ENCODE peak calls at places on chromosome X, in five cellular contexts. E is neural progenitor cell, C is astrocyte of the spinal cord, Z is AG10803, D is heart left ventricle. I is an unnamed sample.

GRCh38 chrX:132958086-132958703 is at the start of gene HS6ST2:
- DNase-seq in Z (no peak), E (peak), C (no peak), D (no peak), I (no peak)

GRCh38 chrX:56729152-56729557 is at the start of gene NBDY:
- DNase-seq in D (peak), E (peak), C (peak), Z (peak), I (peak)

GRCh38 chrX:11352296-11352741 is 59.1 kb downstream of the AMELX start:
- DNase-seq in E (no peak), Z (no peak), C (no peak), D (no peak), I (no peak)

GRCh38 chrX:147342197-147342596 is 527.7 kb upstream of the CXorf51A start:
- DNase-seq in D (no peak), E (no peak), Z (no peak), C (no peak), I (no peak)

GRCh38 chrX:39705299-39705698 is 392.5 kb downstream of the BCOR start:
- DNase-seq in D (peak), C (peak), Z (peak), E (no peak), I (peak)

GRCh38 chrX:110218591-110218990 is 99.3 kb downstream of the AMMECR1 start:
- DNase-seq in C (peak), Z (peak), D (no peak), E (no peak), I (no peak)

GRCh38 chrX:9135901-9136510 is 102.1 kb upstream of the FAM9B start:
- DNase-seq in Z (no peak), D (no peak), C (peak), E (no peak), I (no peak)

GRCh38 chrX:65587616-65588526 is 53.3 kb upstream of the LAS1L start:
- DNase-seq in C (peak), E (no peak), Z (peak), D (peak), I (peak)

GRCh38 chrX:276588-277171 is 4.5 kb upstream of the PLCXD1 start:
- DNase-seq in C (no peak), Z (peak), D (peak), E (peak), I (peak)

GRCh38 chrX:39766085-39766726 is 331.6 kb downstream of the BCOR start:
- DNase-seq in E (no peak), C (no peak), Z (no peak), D (no peak), I (no peak)

GRCh38 chrX:57156397-57157049 is 19.3 kb upstream of the SPIN2A start:
- DNase-seq in C (peak), Z (peak), E (peak), D (no peak), I (no peak)

GRCh38 chrX:110671068-110671803 is 124.4 kb downstream of the CHRDL1 start:
- DNase-seq in C (peak), Z (no peak), E (no peak), D (no peak), I (no peak)

GRCh38 chrX:20412871-20413486 is 146.3 kb upstream of the RPS6KA3 start:
- DNase-seq in E (no peak), C (no peak), D (peak), Z (no peak), I (no peak)

GRCh38 chrX:68177542-68177941 is 255.8 kb downstream of the OPHN1 start:
- DNase-seq in E (no peak), Z (peak), C (no peak), D (no peak), I (no peak)

GRCh38 chrX:121958886-121959285 is 911.5 kb downstream of the GLUD2 start:
- DNase-seq in C (peak), D (no peak), E (no peak), Z (peak), I (no peak)

GRCh38 chrX:22063284-22063683 is 31.2 kb downstream of the PHEX start:
- DNase-seq in E (peak), Z (no peak), D (no peak), C (no peak), I (no peak)

GRCh38 chrX:153903991-153904957 is at the start of gene AVPR2:
- DNase-seq in D (peak), C (no peak), Z (no peak), E (no peak), I (no peak)

GRCh38 chrX:46311581-46312120 is 233.6 kb downstream of the ZNF674 start:
- DNase-seq in C (no peak), Z (peak), E (no peak), D (no peak), I (no peak)

GRCh38 chrX:23952984-23953907 is 45.4 kb downstream of the CXorf58 start:
- DNase-seq in E (peak), Z (no peak), C (no peak), D (no peak), I (no peak)

GRCh38 chrX:151852294-151852693 is 60.4 kb upstream of the MAGEA4 start:
- DNase-seq in D (no peak), Z (no peak), E (no peak), C (no peak), I (no peak)

GRCh38 chrX:110402091-110402854 is 43.6 kb downstream of the RTL9 start:
- DNase-seq in C (peak), E (no peak), Z (peak), D (peak), I (peak)

GRCh38 chrX:48835524-48836329 is at the start of gene PCSK1N:
- DNase-seq in D (no peak), E (peak), Z (no peak), C (no peak), I (no peak)
- H3K4me3 ChIP-seq in D (no peak), E (peak), Z (no peak), C (peak), I (no peak)

DNA sequence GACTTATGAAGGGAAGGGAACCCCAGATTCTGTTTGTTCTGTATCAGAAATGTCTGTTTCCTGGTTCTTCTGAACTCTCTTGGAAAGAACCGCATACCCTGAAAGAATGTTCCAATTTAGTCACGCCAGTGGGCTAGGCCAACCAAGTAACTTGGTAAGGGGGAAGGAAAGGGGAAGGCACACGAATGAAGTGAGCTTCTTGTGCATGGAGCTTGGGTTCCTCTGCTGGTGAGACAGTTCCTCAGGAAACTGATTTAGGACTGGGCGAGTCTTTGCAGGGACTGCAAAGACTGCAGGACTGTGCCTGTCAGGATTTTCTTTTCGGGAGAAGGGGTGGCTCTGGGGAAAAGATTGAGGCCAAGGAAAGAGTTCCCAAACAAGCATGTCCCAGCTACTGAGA is 35.6 kb downstream of the FRMPD3 start:
- DNase-seq in Z (peak), E (no peak), D (no peak), C (peak), I (no peak)
- TF ChIP-seq CTCF in Z (peak), E (no peak), D (peak), C (no peak), I (no peak)

GRCh38 chrX:32788936-32789335 is 422.4 kb downstream of the DMD start:
- DNase-seq in Z (no peak), C (no peak), E (no peak), D (no peak), I (no peak)
- H3K4me3 ChIP-seq in Z (no peak), C (no peak), E (no peak), D (no peak), I (no peak)

DNA sequence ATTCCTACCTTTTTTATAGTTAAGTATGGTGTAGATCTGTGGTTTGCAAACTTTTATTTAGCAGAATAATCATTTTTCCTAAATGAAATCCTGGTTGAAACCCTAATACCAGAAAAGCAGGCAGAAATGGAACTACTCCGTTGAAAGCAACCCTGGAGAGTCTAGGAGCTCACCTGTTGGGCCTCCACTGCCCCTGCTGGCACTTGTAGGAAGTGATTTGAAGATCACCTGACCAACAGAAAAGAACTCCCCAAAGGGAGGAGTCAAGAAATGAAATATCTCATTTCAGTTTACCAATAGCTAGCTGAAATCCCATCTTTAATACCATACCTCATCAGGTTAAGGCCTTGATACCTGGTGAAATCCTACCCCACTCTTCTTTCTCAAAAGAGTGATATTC is 277.1 kb downstream of the KLHL13 start:
- DNase-seq in Z (no peak), C (no peak), D (no peak), E (no peak), I (no peak)
- TF ChIP-seq CTCF in Z (no peak), C (no peak), D (no peak), E (peak), I (no peak)

DNA sequence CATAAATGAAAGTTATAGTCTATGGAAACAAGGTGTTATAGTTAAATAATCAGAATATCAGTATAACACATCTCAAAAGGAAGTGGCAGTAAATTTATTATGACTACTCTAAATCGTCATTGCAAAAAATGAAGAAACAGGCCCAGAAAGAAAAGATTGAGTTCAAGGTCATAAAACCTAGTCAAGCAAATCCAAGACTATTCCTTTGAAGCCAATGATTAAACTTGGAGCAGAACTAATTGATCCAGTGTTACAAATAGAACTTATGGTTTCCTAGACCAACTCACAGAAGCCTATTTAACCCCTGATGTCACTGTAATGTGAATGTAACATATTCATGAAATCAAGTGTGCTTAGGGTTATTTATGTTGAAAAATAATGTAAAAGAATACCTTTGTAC is 1.9 kb downstream of the FAM199X start:
- DNase-seq in C (no peak), Z (no peak), D (no peak), E (no peak), I (no peak)
- H3K4me3 ChIP-seq in C (no peak), Z (peak), D (no peak), E (peak), I (no peak)

DNA sequence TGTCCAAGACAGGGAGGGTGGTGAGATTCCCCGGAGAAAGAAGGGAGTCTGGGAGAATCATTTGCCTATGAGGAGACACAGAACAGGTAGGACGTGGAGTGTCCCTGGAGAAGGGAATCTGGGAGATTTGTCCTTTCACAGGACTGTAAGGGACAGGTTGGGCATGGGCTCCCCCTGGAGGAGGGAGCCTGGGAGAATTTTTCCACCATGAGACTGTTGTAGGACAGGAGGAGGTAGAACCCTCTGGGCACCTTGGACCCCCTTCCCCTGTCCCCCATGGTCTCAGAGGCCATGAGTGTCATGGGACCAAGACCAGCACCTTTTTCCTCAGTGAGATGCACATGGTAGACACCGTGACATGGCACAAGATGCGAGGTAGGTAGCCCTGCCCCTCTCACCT is 2.8 kb downstream of the PORCN start:
- DNase-seq in C (no peak), D (no peak), Z (no peak), E (peak), I (no peak)
- TF ChIP-seq CTCF in C (peak), D (peak), Z (peak), E (peak), I (no peak)

DNA sequence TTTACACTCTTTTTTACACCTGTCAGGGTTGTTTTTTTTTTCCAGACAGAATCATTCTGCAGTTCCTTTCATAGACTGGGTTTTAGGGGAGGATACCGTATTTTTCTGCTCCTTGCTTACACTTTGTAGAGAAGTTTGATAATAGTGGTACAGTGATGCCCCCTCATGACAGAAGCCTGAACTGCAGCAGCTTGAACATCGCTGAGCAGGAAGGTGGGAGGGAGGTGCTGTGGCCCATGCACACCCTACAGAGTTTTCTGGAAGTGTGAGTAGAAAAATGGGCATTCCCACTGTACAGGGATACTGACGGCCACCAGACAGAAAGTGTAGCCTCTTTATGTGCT is 54.5 kb downstream of the RAB40A start:
- DNase-seq in Z (peak), C (peak), E (peak), D (peak), I (peak)
- H3K4me3 ChIP-seq in Z (peak), C (no peak), E (no peak), D (no peak), I (no peak)

I was measured in lower leg skin.